ENCODE peak calls at places on chromosome 13, in five cellular contexts. One of them, this sample, is unnamed.

GRCh38 chr13:28636677-28637317 is 22.1 kb upstream of the POMP start:
- DNase-seq in GM23248: peak; percentile 86
- DNase-seq in adrenal gland: peak; percentile 57
- DNase-seq in left ventricle myocardium inferior: no peak
- DNase-seq in CD8-positive, alpha-beta T cell: no peak
- DNase-seq in this sample: peak; percentile 76

GRCh38 chr13:49374585-49375290 is 69.1 kb downstream of the CAB39L start:
- DNase-seq in CD8-positive, alpha-beta T cell: no peak
- DNase-seq in adrenal gland: no peak
- DNase-seq in GM23248: peak; percentile 88
- DNase-seq in left ventricle myocardium inferior: no peak
- DNase-seq in this sample: no peak

GRCh38 chr13:50323440-50324070 is 308.3 kb downstream of the KCNRG start:
- DNase-seq in adrenal gland: no peak
- DNase-seq in GM23248: peak; percentile 95
- DNase-seq in CD8-positive, alpha-beta T cell: no peak
- DNase-seq in left ventricle myocardium inferior: no peak
- DNase-seq in this sample: no peak

GRCh38 chr13:51534075-51534817 is 50.0 kb upstream of the WDFY2 start:
- DNase-seq in GM23248: peak; percentile 43
- DNase-seq in adrenal gland: peak; percentile 19
- DNase-seq in CD8-positive, alpha-beta T cell: peak; percentile 25
- DNase-seq in left ventricle myocardium inferior: peak; percentile 32
- DNase-seq in this sample: no peak

GRCh38 chr13:98874029-98874397 is 103.9 kb downstream of the DOCK9 start:
- DNase-seq in left ventricle myocardium inferior: no peak
- DNase-seq in GM23248: no peak
- DNase-seq in CD8-positive, alpha-beta T cell: no peak
- DNase-seq in adrenal gland: no peak
- DNase-seq in this sample: no peak

GRCh38 chr13:30034448-30034795 is 184.0 kb upstream of the UBL3 start:
- DNase-seq in adrenal gland: no peak
- DNase-seq in CD8-positive, alpha-beta T cell: no peak
- DNase-seq in left ventricle myocardium inferior: no peak
- DNase-seq in GM23248: peak; percentile 84
- DNase-seq in this sample: no peak

GRCh38 chr13:50392977-50393376 is 377.7 kb downstream of the KCNRG start:
- DNase-seq in adrenal gland: no peak
- DNase-seq in CD8-positive, alpha-beta T cell: no peak
- DNase-seq in GM23248: peak; percentile 9
- DNase-seq in left ventricle myocardium inferior: no peak
- DNase-seq in this sample: peak; percentile 42

GRCh38 chr13:72163671-72164070 is 296.7 kb upstream of the DACH1 start:
- DNase-seq in GM23248: no peak
- DNase-seq in CD8-positive, alpha-beta T cell: no peak
- DNase-seq in adrenal gland: peak; percentile 14
- DNase-seq in left ventricle myocardium inferior: no peak
- DNase-seq in this sample: no peak

GRCh38 chr13:99686157-99686572 is 184.9 kb downstream of the TM9SF2 start:
- DNase-seq in GM23248: peak; percentile 33
- DNase-seq in CD8-positive, alpha-beta T cell: no peak
- DNase-seq in adrenal gland: peak; percentile 87
- DNase-seq in left ventricle myocardium inferior: peak; percentile 53
- DNase-seq in this sample: no peak

GRCh38 chr13:19382111-19382510 is 179.2 kb downstream of the TPTE2 start:
- DNase-seq in adrenal gland: no peak
- DNase-seq in CD8-positive, alpha-beta T cell: no peak
- DNase-seq in GM23248: no peak
- DNase-seq in left ventricle myocardium inferior: no peak
- DNase-seq in this sample: no peak

GRCh38 chr13:21234537-21234936 is 58.1 kb downstream of the MRPL57 start:
- DNase-seq in left ventricle myocardium inferior: no peak
- DNase-seq in adrenal gland: no peak
- DNase-seq in GM23248: peak; percentile 65
- DNase-seq in CD8-positive, alpha-beta T cell: no peak
- DNase-seq in this sample: no peak

GRCh38 chr13:113862191-113862765 is 1.6 kb downstream of the GAS6 start:
- DNase-seq in GM23248: no peak
- DNase-seq in left ventricle myocardium inferior: no peak
- DNase-seq in adrenal gland: no peak
- DNase-seq in CD8-positive, alpha-beta T cell: no peak
- DNase-seq in this sample: no peak
- H3K4me3 ChIP-seq in GM23248: peak overlapping the region; percentile 90
- H3K4me3 ChIP-seq in left ventricle myocardium inferior: peak overlapping the region; percentile 97
- H3K4me3 ChIP-seq in adrenal gland: no peak overlapping the region
- H3K4me3 ChIP-seq in CD8-positive, alpha-beta T cell: no peak overlapping the region
- H3K4me3 ChIP-seq in this sample: no peak overlapping the region

DNA sequence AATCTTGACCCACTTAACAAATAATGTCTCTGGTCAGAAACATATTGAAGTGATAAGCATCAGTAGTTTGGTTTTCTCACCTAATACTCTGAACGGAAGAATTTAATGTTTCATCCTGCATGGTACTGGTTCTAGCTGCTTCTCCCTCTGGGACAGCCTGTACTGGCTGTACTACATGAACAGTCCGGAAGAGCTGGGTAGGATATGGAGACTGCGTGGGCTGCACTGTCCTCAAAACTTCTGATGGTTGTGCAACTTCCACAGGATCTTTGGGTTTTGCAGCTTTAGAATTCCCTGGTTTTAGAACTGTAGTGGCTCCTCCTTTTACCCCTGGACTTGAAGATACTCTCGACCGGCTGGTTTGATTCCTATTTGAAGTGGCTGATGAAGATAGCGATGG is 78.3 kb downstream of the ELF1 start:
- DNase-seq in left ventricle myocardium inferior: no peak
- DNase-seq in GM23248: no peak
- DNase-seq in CD8-positive, alpha-beta T cell: no peak
- DNase-seq in adrenal gland: no peak
- DNase-seq in this sample: no peak
- H3K36me3 ChIP-seq in left ventricle myocardium inferior: peaks cover 76% of the 10 kb centered on the region
- H3K36me3 ChIP-seq in GM23248: peaks cover 48% of the 10 kb centered on the region
- H3K36me3 ChIP-seq in CD8-positive, alpha-beta T cell: peaks cover 47% of the 10 kb centered on the region
- H3K36me3 ChIP-seq in adrenal gland: peaks cover 25% of the 10 kb centered on the region
- H3K36me3 ChIP-seq in this sample: peaks cover 66% of the 10 kb centered on the region

GRCh38 chr13:76035711-76036110 is 399.6 kb downstream of the LMO7 start:
- DNase-seq in left ventricle myocardium inferior: no peak
- DNase-seq in adrenal gland: no peak
- DNase-seq in CD8-positive, alpha-beta T cell: no peak
- DNase-seq in GM23248: no peak
- DNase-seq in this sample: no peak
- H3K4me3 ChIP-seq in left ventricle myocardium inferior: no peak overlapping the region
- H3K4me3 ChIP-seq in adrenal gland: no peak overlapping the region
- H3K4me3 ChIP-seq in CD8-positive, alpha-beta T cell: no peak overlapping the region
- H3K4me3 ChIP-seq in GM23248: no peak overlapping the region
- H3K4me3 ChIP-seq in this sample: no peak overlapping the region

GRCh38 chr13:110163020-110163658 is 143.8 kb downstream of the COL4A1 start:
- DNase-seq in GM23248: no peak
- DNase-seq in CD8-positive, alpha-beta T cell: no peak
- DNase-seq in adrenal gland: no peak
- DNase-seq in left ventricle myocardium inferior: no peak
- DNase-seq in this sample: no peak
- H3K36me3 ChIP-seq in GM23248: peaks cover 39% of the 10 kb centered on the region
- H3K36me3 ChIP-seq in CD8-positive, alpha-beta T cell: no peaks in the 10 kb centered on the region
- H3K36me3 ChIP-seq in adrenal gland: peaks cover 41% of the 10 kb centered on the region
- H3K36me3 ChIP-seq in left ventricle myocardium inferior: peaks cover 97% of the 10 kb centered on the region
- H3K36me3 ChIP-seq in this sample: no peaks in the 10 kb centered on the region

GRCh38 chr13:46077260-46077659 is 24.7 kb upstream of the ZC3H13 start:
- DNase-seq in CD8-positive, alpha-beta T cell: no peak
- DNase-seq in adrenal gland: no peak
- DNase-seq in left ventricle myocardium inferior: no peak
- DNase-seq in GM23248: no peak
- DNase-seq in this sample: no peak
- H3K4me3 ChIP-seq in CD8-positive, alpha-beta T cell: no peak overlapping the region
- H3K4me3 ChIP-seq in adrenal gland: no peak overlapping the region
- H3K4me3 ChIP-seq in left ventricle myocardium inferior: no peak overlapping the region
- H3K4me3 ChIP-seq in GM23248: no peak overlapping the region
- H3K4me3 ChIP-seq in this sample: no peak overlapping the region

DNA sequence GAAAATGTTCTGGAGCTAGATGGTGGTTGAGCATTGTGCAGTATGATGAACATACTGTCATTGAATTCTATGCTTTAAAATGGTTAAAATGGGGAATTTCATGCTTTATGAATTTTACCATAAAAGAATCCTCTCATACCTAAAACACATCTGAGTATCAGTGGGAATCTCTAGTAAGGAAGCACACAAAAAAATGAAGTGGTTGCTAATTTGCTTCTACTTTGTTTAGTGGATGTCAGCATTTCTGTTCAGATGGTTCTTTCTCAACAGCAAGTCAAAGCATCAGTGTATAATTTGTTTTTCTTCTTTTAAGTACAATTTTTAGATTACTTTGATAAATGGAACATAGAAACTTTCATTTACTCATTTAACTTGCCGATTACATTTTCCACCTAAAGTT is 52.1 kb upstream of the AKAP11 start:
- DNase-seq in GM23248: no peak
- DNase-seq in CD8-positive, alpha-beta T cell: no peak
- DNase-seq in left ventricle myocardium inferior: no peak
- DNase-seq in adrenal gland: no peak
- DNase-seq in this sample: no peak
- H3K36me3 ChIP-seq in GM23248: peaks cover 21% of the 10 kb centered on the region
- H3K36me3 ChIP-seq in CD8-positive, alpha-beta T cell: no peaks in the 10 kb centered on the region
- H3K36me3 ChIP-seq in left ventricle myocardium inferior: peaks cover 62% of the 10 kb centered on the region
- H3K36me3 ChIP-seq in adrenal gland: no peaks in the 10 kb centered on the region
- H3K36me3 ChIP-seq in this sample: no peaks in the 10 kb centered on the region

DNA sequence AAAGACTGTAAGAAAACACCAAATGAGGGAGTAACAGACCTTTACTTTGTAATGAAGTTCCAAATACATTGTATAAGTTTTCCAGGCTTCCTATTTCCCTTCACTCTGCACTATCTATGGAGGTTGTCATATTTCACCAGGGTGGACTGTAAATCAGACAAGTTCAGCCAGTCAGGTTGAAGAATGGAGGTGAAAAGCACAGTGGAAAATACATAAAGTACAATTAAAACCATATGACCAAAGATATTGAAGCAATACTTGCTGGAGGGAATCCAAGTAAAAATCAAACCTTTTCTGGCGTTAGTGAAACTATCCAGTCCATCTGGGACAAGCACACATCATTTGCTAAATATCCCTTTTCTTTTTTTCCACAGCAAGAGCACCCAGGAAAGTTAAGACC is 3.2 kb downstream of the LHFPL6 start:
- DNase-seq in left ventricle myocardium inferior: no peak
- DNase-seq in CD8-positive, alpha-beta T cell: no peak
- DNase-seq in adrenal gland: no peak
- DNase-seq in GM23248: peak; percentile 27
- DNase-seq in this sample: no peak
- H3K4me3 ChIP-seq in left ventricle myocardium inferior: peak overlapping the region; percentile 85
- H3K4me3 ChIP-seq in CD8-positive, alpha-beta T cell: no peak overlapping the region
- H3K4me3 ChIP-seq in adrenal gland: no peak overlapping the region
- H3K4me3 ChIP-seq in GM23248: peak overlapping the region; percentile 94
- H3K4me3 ChIP-seq in this sample: no peak overlapping the region

DNA sequence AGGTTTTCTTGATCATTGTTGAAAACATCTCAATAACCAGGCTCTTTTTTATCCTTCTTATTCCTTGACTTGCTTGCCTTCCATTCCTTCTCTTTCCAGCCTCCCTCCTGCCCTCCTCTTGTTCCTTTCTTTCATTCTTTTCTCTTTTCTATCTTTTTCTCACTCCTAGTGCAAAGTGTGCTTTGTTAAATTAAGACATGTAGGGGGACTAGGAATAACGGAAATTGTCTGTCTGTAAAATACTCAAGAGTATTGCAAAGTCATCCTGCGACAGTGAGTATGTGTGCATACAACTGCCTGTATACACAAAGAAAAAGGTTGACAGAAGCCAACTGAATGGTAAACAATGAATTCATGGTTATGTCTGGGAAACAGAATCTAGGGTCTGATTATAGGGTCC is 70.1 kb downstream of the LRRC63 start:
- DNase-seq in GM23248: no peak
- DNase-seq in adrenal gland: no peak
- DNase-seq in left ventricle myocardium inferior: no peak
- DNase-seq in CD8-positive, alpha-beta T cell: no peak
- DNase-seq in this sample: no peak
- H3K36me3 ChIP-seq in GM23248: no peaks in the 10 kb centered on the region
- H3K36me3 ChIP-seq in adrenal gland: no peaks in the 10 kb centered on the region
- H3K36me3 ChIP-seq in left ventricle myocardium inferior: no peaks in the 10 kb centered on the region
- H3K36me3 ChIP-seq in CD8-positive, alpha-beta T cell: no peaks in the 10 kb centered on the region
- H3K36me3 ChIP-seq in this sample: no peaks in the 10 kb centered on the region

GRCh38 chr13:94708031-94708571 is 4.2 kb downstream of the SOX21 start:
- DNase-seq in GM23248: no peak
- DNase-seq in adrenal gland: no peak
- DNase-seq in CD8-positive, alpha-beta T cell: no peak
- DNase-seq in left ventricle myocardium inferior: no peak
- DNase-seq in this sample: no peak
- H3K4me3 ChIP-seq in GM23248: no peak overlapping the region
- H3K4me3 ChIP-seq in adrenal gland: no peak overlapping the region
- H3K4me3 ChIP-seq in CD8-positive, alpha-beta T cell: peak overlapping the region; percentile 20
- H3K4me3 ChIP-seq in left ventricle myocardium inferior: no peak overlapping the region
- H3K4me3 ChIP-seq in this sample: no peak overlapping the region